ENCODE peak calls at places on chromosomes 13 and 19, in five cellular contexts. One of them, this sample, is unnamed.

GRCh38 chr13:99501952-99502310 is 659 bp downstream of the TM9SF2 start:
- DNase-seq in astrocyte: peak; percentile 18
- DNase-seq in CD8-positive, alpha-beta memory T cell: peak; percentile 12
- DNase-seq in Peyer's patch: peak; percentile 39
- DNase-seq in thyroid gland: peak; percentile 37
- DNase-seq in this sample: no peak

GRCh38 chr13:113965968-113966884 is 7.7 kb downstream of the C13orf46 start:
- DNase-seq in astrocyte: no peak
- DNase-seq in CD8-positive, alpha-beta memory T cell: no peak
- DNase-seq in Peyer's patch: no peak
- DNase-seq in thyroid gland: no peak
- DNase-seq in this sample: no peak

GRCh38 chr19:4343845-4344713 is 717 bp downstream of the MPND start:
- DNase-seq in astrocyte: no peak
- DNase-seq in CD8-positive, alpha-beta memory T cell: no peak
- DNase-seq in Peyer's patch: no peak
- DNase-seq in thyroid gland: peak; percentile 45
- DNase-seq in this sample: no peak

GRCh38 chr19:374183-374885 is 29.7 kb upstream of the MIER2 start:
- DNase-seq in astrocyte: no peak
- DNase-seq in CD8-positive, alpha-beta memory T cell: no peak
- DNase-seq in Peyer's patch: no peak
- DNase-seq in thyroid gland: no peak
- DNase-seq in this sample: no peak

GRCh38 chr13:112105884-112106283 is 38.9 kb downstream of the SOX1 start:
- DNase-seq in astrocyte: no peak
- DNase-seq in CD8-positive, alpha-beta memory T cell: no peak
- DNase-seq in Peyer's patch: no peak
- DNase-seq in thyroid gland: no peak
- DNase-seq in this sample: no peak

GRCh38 chr19:11296264-11296663 is 304 bp downstream of the TSPAN16 start:
- DNase-seq in astrocyte: no peak
- DNase-seq in CD8-positive, alpha-beta memory T cell: no peak
- DNase-seq in Peyer's patch: no peak
- DNase-seq in thyroid gland: no peak
- DNase-seq in this sample: no peak

GRCh38 chr13:40589285-40590109 is 76.9 kb downstream of the FOXO1 start:
- DNase-seq in astrocyte: peak; percentile 70
- DNase-seq in CD8-positive, alpha-beta memory T cell: no peak
- DNase-seq in Peyer's patch: peak; percentile 74
- DNase-seq in thyroid gland: no peak
- DNase-seq in this sample: peak; percentile 88

GRCh38 chr19:35059006-35059798 is 17.7 kb downstream of the HPN start:
- DNase-seq in astrocyte: no peak
- DNase-seq in CD8-positive, alpha-beta memory T cell: no peak
- DNase-seq in Peyer's patch: no peak
- DNase-seq in thyroid gland: no peak
- DNase-seq in this sample: no peak

GRCh38 chr19:6076675-6077463 is 33.4 kb downstream of the RFX2 start:
- DNase-seq in astrocyte: peak; percentile 92
- DNase-seq in CD8-positive, alpha-beta memory T cell: no peak
- DNase-seq in Peyer's patch: no peak
- DNase-seq in thyroid gland: no peak
- DNase-seq in this sample: no peak

GRCh38 chr13:26965058-26965380 is 204.4 kb upstream of the GPR12 start:
- DNase-seq in astrocyte: no peak
- DNase-seq in CD8-positive, alpha-beta memory T cell: no peak
- DNase-seq in Peyer's patch: no peak
- DNase-seq in thyroid gland: no peak
- DNase-seq in this sample: no peak

GRCh38 chr13:113864303-113864890 is 521 bp upstream of the GAS6 start:
- DNase-seq in astrocyte: no peak
- DNase-seq in CD8-positive, alpha-beta memory T cell: no peak
- DNase-seq in Peyer's patch: no peak
- DNase-seq in thyroid gland: no peak
- DNase-seq in this sample: no peak

GRCh38 chr13:102847272-102848234 is 1.7 kb downstream of the ERCC5 start:
- DNase-seq in astrocyte: peak; percentile 14
- DNase-seq in CD8-positive, alpha-beta memory T cell: no peak
- DNase-seq in Peyer's patch: no peak
- DNase-seq in thyroid gland: no peak
- DNase-seq in this sample: no peak

GRCh38 chr13:90968510-90968909 is 379.0 kb upstream of the MIR17HG start:
- DNase-seq in astrocyte: no peak
- DNase-seq in CD8-positive, alpha-beta memory T cell: no peak
- DNase-seq in Peyer's patch: no peak
- DNase-seq in thyroid gland: peak; percentile 37
- DNase-seq in this sample: no peak

GRCh38 chr19:33301011-33301899 is 1.1 kb downstream of the CEBPA start:
- DNase-seq in astrocyte: no peak
- DNase-seq in CD8-positive, alpha-beta memory T cell: no peak
- DNase-seq in Peyer's patch: no peak
- DNase-seq in thyroid gland: peak; percentile 50
- DNase-seq in this sample: no peak

GRCh38 chr19:37226248-37226647 is 8.2 kb downstream of the ZNF383 start:
- DNase-seq in astrocyte: no peak
- DNase-seq in CD8-positive, alpha-beta memory T cell: no peak
- DNase-seq in Peyer's patch: no peak
- DNase-seq in thyroid gland: no peak
- DNase-seq in this sample: no peak
- H3K9me3 ChIP-seq in astrocyte: peaks cover 7% of the 10 kb centered on the region
- H3K9me3 ChIP-seq in CD8-positive, alpha-beta memory T cell: peaks cover 6% of the 10 kb centered on the region
- H3K9me3 ChIP-seq in Peyer's patch: peaks cover 28% of the 10 kb centered on the region
- H3K9me3 ChIP-seq in thyroid gland: no peaks in the 10 kb centered on the region
- H3K9me3 ChIP-seq in this sample: peaks cover 18% of the 10 kb centered on the region

GRCh38 chr19:19679176-19680073 is 10.8 kb downstream of the ZNF101 start:
- DNase-seq in astrocyte: no peak
- DNase-seq in CD8-positive, alpha-beta memory T cell: no peak
- DNase-seq in Peyer's patch: peak; percentile 6
- DNase-seq in thyroid gland: no peak
- DNase-seq in this sample: no peak
- H3K9me3 ChIP-seq in astrocyte: peaks cover 41% of the 10 kb centered on the region
- H3K9me3 ChIP-seq in CD8-positive, alpha-beta memory T cell: peaks cover 71% of the 10 kb centered on the region
- H3K9me3 ChIP-seq in Peyer's patch: peaks cover 18% of the 10 kb centered on the region
- H3K9me3 ChIP-seq in thyroid gland: no peaks in the 10 kb centered on the region
- H3K9me3 ChIP-seq in this sample: peaks cover 60% of the 10 kb centered on the region

DNA sequence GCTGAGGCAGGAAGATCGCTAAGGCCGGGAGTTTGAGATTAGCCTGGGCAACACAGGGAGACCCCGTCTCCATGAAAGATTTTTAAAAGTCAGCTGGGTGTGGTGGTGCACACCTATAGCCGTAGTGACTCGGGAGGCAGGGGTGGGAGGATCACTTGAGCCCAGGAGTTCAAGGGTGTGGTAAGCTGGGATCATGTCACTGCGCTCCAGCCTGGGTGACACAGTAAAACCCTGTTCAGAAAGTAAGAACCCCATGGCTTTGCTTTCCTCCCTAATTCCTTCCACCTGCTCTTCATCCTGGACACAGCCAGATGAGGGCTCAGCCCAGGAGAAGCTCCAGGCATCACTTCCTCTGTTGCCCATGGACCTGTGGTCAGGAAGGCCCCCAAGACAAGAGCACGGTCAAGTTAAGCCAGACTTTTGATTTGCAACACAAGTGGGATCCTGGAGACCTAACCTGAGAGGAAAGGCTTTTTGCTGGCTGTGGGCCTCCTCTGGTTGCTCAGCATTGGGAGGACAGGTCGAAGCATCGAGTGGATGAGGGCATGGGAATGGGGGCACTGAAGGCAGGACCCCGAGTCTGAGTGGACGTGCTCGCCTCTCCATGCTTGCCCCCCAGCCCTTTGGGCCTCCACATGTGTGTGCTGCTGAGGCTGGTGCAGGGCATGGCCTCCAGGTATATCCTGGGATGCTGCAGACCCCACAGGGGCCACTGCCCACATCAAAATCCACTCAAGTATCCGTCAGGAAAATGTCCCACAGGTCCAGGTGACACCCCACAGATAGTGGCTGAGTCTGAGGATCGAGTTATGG is 25.4 kb downstream of the TUBA3C start:
- DNase-seq in astrocyte: no peak
- DNase-seq in CD8-positive, alpha-beta memory T cell: no peak
- DNase-seq in Peyer's patch: no peak
- DNase-seq in thyroid gland: no peak
- DNase-seq in this sample: no peak
- H3K9me3 ChIP-seq in astrocyte: peaks cover 37% of the 10 kb centered on the region
- H3K9me3 ChIP-seq in CD8-positive, alpha-beta memory T cell: no peaks in the 10 kb centered on the region
- H3K9me3 ChIP-seq in Peyer's patch: no peaks in the 10 kb centered on the region
- H3K9me3 ChIP-seq in thyroid gland: no peaks in the 10 kb centered on the region
- H3K9me3 ChIP-seq in this sample: no peaks in the 10 kb centered on the region

GRCh38 chr19:37452500-37453245 is 14.6 kb downstream of the ZNF569 start:
- DNase-seq in astrocyte: no peak
- DNase-seq in CD8-positive, alpha-beta memory T cell: no peak
- DNase-seq in Peyer's patch: no peak
- DNase-seq in thyroid gland: no peak
- DNase-seq in this sample: no peak
- H3K9me3 ChIP-seq in astrocyte: peaks cover 23% of the 10 kb centered on the region
- H3K9me3 ChIP-seq in CD8-positive, alpha-beta memory T cell: peaks cover 61% of the 10 kb centered on the region
- H3K9me3 ChIP-seq in Peyer's patch: peaks cover 38% of the 10 kb centered on the region
- H3K9me3 ChIP-seq in thyroid gland: peaks cover 8% of the 10 kb centered on the region
- H3K9me3 ChIP-seq in this sample: peaks cover 19% of the 10 kb centered on the region

GRCh38 chr19:57641715-57642234 is 8.8 kb downstream of the ZNF211 start:
- DNase-seq in astrocyte: no peak
- DNase-seq in CD8-positive, alpha-beta memory T cell: no peak
- DNase-seq in Peyer's patch: no peak
- DNase-seq in thyroid gland: no peak
- DNase-seq in this sample: no peak
- H3K9me3 ChIP-seq in astrocyte: peaks cover 46% of the 10 kb centered on the region
- H3K9me3 ChIP-seq in CD8-positive, alpha-beta memory T cell: peaks cover 59% of the 10 kb centered on the region
- H3K9me3 ChIP-seq in Peyer's patch: peaks cover 36% of the 10 kb centered on the region
- H3K9me3 ChIP-seq in thyroid gland: no peaks in the 10 kb centered on the region
- H3K9me3 ChIP-seq in this sample: peaks cover 36% of the 10 kb centered on the region

DNA sequence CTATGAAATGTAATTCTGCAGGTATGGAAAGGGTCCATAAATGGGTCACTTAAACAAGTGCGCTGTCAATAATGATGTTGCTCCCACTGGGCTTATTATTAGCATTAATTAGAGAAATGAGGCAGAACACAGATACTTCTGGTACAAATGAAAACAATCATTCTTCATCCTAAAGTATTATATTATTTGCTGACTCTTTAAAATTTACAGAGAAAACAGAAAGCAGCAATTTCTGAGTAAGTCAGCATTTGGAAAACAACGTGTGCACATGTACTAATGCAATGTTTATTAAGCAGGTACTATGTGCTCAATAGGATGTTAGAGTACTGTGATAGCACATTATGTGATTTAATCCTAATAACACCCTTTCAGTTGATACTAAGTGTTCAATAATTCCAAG is 2.4 kb upstream of the ZNF676 start:
- DNase-seq in astrocyte: no peak
- DNase-seq in CD8-positive, alpha-beta memory T cell: no peak
- DNase-seq in Peyer's patch: no peak
- DNase-seq in thyroid gland: no peak
- DNase-seq in this sample: no peak
- H3K9me3 ChIP-seq in astrocyte: peaks cover 6% of the 10 kb centered on the region
- H3K9me3 ChIP-seq in CD8-positive, alpha-beta memory T cell: peaks cover 6% of the 10 kb centered on the region
- H3K9me3 ChIP-seq in Peyer's patch: no peaks in the 10 kb centered on the region
- H3K9me3 ChIP-seq in thyroid gland: no peaks in the 10 kb centered on the region
- H3K9me3 ChIP-seq in this sample: no peaks in the 10 kb centered on the region

This sample was measured in GM12878.